ENCODE peak calls at places on chromosomes 13 and 19, in ten cellular contexts. Z, D, Q, X, V, S, J, C, P and H are unnamed samples.

GRCh38 chr19:55208880-55209429 is 346 bp downstream of the PTPRH start:
- DNase-seq in Q (no peak), D (no peak), C (no peak), S (no peak), V (no peak), P (no peak), Z (no peak), J (no peak), X (no peak), H (no peak)

GRCh38 chr13:108249150-108249549 is 20.4 kb upstream of the TNFSF13B start:
- DNase-seq in D (no peak), Z (no peak), V (no peak), X (no peak), S (no peak), P (no peak), J (no peak), C (no peak), Q (no peak), H (no peak)

GRCh38 chr19:38729653-38730469 is 14.4 kb downstream of the CAPN12 start:
- DNase-seq in D (peak), X (peak), V (peak), Z (peak), C (peak), J (peak), S (peak), Q (peak), P (peak), H (peak)

GRCh38 chr13:40539954-40540706 is 126.3 kb downstream of the FOXO1 start:
- DNase-seq in P (no peak), Z (no peak), J (no peak), C (peak), X (no peak), V (no peak), Q (no peak), D (no peak), S (no peak), H (peak)

GRCh38 chr19:10736189-10736588 is 18.3 kb downstream of the DNM2 start:
- DNase-seq in Q (no peak), Z (no peak), C (no peak), S (no peak), J (no peak), D (no peak), X (no peak), P (no peak), V (no peak), H (no peak)

GRCh38 chr19:38974599-38975213 is 836 bp downstream of the FBXO17 start:
- DNase-seq in J (no peak), Z (no peak), V (peak), Q (no peak), D (no peak), P (no peak), X (no peak), C (peak), S (no peak), H (no peak)

GRCh38 chr19:4229179-4229931 is at the start of gene EBI3:
- DNase-seq in Q (no peak), P (no peak), V (no peak), Z (no peak), S (no peak), C (peak), X (peak), D (peak), J (no peak), H (peak)

GRCh38 chr19:10717356-10718204 is at the start of gene DNM2:
- DNase-seq in S (peak), C (peak), Q (peak), V (peak), J (peak), X (peak), Z (peak), P (peak), D (peak), H (peak)